ENCODE peak calls at places on chromosomes 11 and 22, in four cellular contexts. One of them, this sample, is unnamed.

GRCh38 chr22:44994399-44995281 is 15.2 kb downstream of the PHF21B start:
- DNase-seq in IMR-90: no peak
- DNase-seq in CD4-positive, CD25-positive, alpha-beta regulatory T cell: no peak
- DNase-seq in astrocyte: no peak
- DNase-seq in this sample: no peak

GRCh38 chr22:42825796-42826195 is 31.3 kb downstream of the ARFGAP3 start:
- DNase-seq in IMR-90: no peak
- DNase-seq in CD4-positive, CD25-positive, alpha-beta regulatory T cell: no peak
- DNase-seq in astrocyte: no peak
- DNase-seq in this sample: no peak

GRCh38 chr22:16827506-16827905 is 2.3 kb upstream of the XKR3 start:
- DNase-seq in astrocyte: no peak
- DNase-seq in CD4-positive, CD25-positive, alpha-beta regulatory T cell: no peak
- DNase-seq in IMR-90: no peak
- DNase-seq in this sample: no peak

GRCh38 chr11:129992161-129992944 is 10.3 kb downstream of the PRDM10 start:
- DNase-seq in astrocyte: peak; percentile 33
- DNase-seq in IMR-90: peak; percentile 22
- DNase-seq in CD4-positive, CD25-positive, alpha-beta regulatory T cell: peak; percentile 14
- DNase-seq in this sample: peak; percentile 91

GRCh38 chr11:118145285-118146227 is 7.1 kb downstream of the SCN4B start:
- DNase-seq in CD4-positive, CD25-positive, alpha-beta regulatory T cell: peak; percentile 83
- DNase-seq in astrocyte: peak; percentile 10
- DNase-seq in IMR-90: peak; percentile 41
- DNase-seq in this sample: peak; percentile 84

GRCh38 chr11:73401217-73401923 is 25.2 kb downstream of the RELT start:
- DNase-seq in IMR-90: no peak
- DNase-seq in astrocyte: no peak
- DNase-seq in CD4-positive, CD25-positive, alpha-beta regulatory T cell: no peak
- DNase-seq in this sample: no peak

GRCh38 chr11:3781423-3781822 is 15.9 kb downstream of the NUP98 start:
- DNase-seq in astrocyte: peak; percentile 36
- DNase-seq in IMR-90: peak; percentile 55
- DNase-seq in CD4-positive, CD25-positive, alpha-beta regulatory T cell: no peak
- DNase-seq in this sample: no peak

GRCh38 chr11:133516845-133517244 is 15.5 kb downstream of the OPCML start:
- DNase-seq in CD4-positive, CD25-positive, alpha-beta regulatory T cell: no peak
- DNase-seq in astrocyte: no peak
- DNase-seq in IMR-90: no peak
- DNase-seq in this sample: no peak

DNA sequence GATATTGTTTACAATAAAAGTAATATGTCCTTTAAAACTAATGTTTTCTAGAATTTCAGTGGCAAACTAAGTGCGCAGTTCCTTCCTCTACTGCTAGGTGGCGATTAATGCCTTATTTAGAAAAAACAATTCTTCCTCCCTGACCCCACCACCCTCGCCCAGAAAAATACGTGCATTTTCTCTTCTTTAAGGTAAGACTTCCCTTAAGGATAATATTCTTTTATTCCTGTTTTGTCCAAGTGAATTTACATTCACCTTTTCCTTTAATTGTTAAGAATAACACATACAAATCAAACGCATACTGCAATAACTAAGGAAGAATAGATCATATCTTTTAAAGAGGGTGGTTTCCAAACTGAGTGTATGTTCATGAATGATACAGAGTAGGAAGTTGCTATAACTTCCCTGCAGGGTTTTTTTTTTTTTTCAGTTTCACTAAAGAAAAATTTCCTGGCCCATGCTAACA is 17.0 kb upstream of the PSMA1 start:
- DNase-seq in IMR-90: peak; percentile 15
- DNase-seq in astrocyte: no peak
- DNase-seq in CD4-positive, CD25-positive, alpha-beta regulatory T cell: peak; percentile 11
- DNase-seq in this sample: peak; percentile 40
- H3K27ac ChIP-seq in IMR-90: no peak overlapping the region
- H3K27ac ChIP-seq in astrocyte: no peak overlapping the region
- H3K27ac ChIP-seq in CD4-positive, CD25-positive, alpha-beta regulatory T cell: peak overlapping the region; percentile 34
- H3K27ac ChIP-seq in this sample: no peak overlapping the region

GRCh38 chr22:39466228-39467006 is 9.6 kb downstream of the MGAT3 start:
- DNase-seq in IMR-90: no peak
- DNase-seq in astrocyte: no peak
- DNase-seq in CD4-positive, CD25-positive, alpha-beta regulatory T cell: no peak
- DNase-seq in this sample: no peak
- H3K4me1 ChIP-seq in IMR-90: peaks cover 8% of the 10 kb centered on the region
- H3K4me1 ChIP-seq in astrocyte: peaks cover 3% of the 10 kb centered on the region
- H3K4me1 ChIP-seq in CD4-positive, CD25-positive, alpha-beta regulatory T cell: no peaks in the 10 kb centered on the region
- H3K4me1 ChIP-seq in this sample: peaks cover 100% of the 10 kb centered on the region

DNA sequence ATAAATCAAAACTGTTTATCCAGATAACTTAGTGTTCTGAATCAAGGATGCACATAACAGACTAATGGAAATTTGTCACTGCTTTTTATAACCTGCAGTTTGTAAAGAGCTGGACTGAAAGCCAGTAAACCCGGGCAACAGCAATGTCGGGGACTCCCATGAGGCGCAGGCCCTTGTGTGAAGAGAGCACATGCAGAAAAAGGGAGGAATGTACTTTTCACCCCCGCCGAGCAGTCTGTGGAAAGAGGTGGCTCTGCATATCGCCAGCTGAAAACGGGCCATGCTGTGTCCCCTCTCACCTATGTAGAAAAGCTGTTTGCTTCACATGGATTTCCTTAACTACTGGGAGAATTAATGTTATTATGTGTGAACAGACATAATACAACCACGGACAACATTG is 291.2 kb downstream of the CADM1 start:
- DNase-seq in CD4-positive, CD25-positive, alpha-beta regulatory T cell: no peak
- DNase-seq in IMR-90: no peak
- DNase-seq in astrocyte: no peak
- DNase-seq in this sample: no peak
- H3K27ac ChIP-seq in CD4-positive, CD25-positive, alpha-beta regulatory T cell: no peak overlapping the region
- H3K27ac ChIP-seq in IMR-90: no peak overlapping the region
- H3K27ac ChIP-seq in astrocyte: no peak overlapping the region
- H3K27ac ChIP-seq in this sample: no peak overlapping the region

GRCh38 chr11:65651339-65651588 is 11.5 kb downstream of the RELA start:
- DNase-seq in astrocyte: no peak
- DNase-seq in IMR-90: no peak
- DNase-seq in CD4-positive, CD25-positive, alpha-beta regulatory T cell: no peak
- DNase-seq in this sample: no peak

GRCh38 chr11:65650547-65651338 is 12.0 kb downstream of the RELA start:
- DNase-seq in IMR-90: no peak
- DNase-seq in astrocyte: no peak
- DNase-seq in CD4-positive, CD25-positive, alpha-beta regulatory T cell: no peak
- DNase-seq in this sample: no peak

GRCh38 chr11:65651589-65652510 is 10.9 kb downstream of the RELA start:
- DNase-seq in IMR-90: peak; percentile 38
- DNase-seq in CD4-positive, CD25-positive, alpha-beta regulatory T cell: no peak
- DNase-seq in astrocyte: peak; percentile 22
- DNase-seq in this sample: no peak

GRCh38 chr11:65648997-65649491 is 11.1 kb downstream of the SIPA1 start:
- DNase-seq in CD4-positive, CD25-positive, alpha-beta regulatory T cell: no peak
- DNase-seq in astrocyte: no peak
- DNase-seq in IMR-90: no peak
- DNase-seq in this sample: no peak

DNA sequence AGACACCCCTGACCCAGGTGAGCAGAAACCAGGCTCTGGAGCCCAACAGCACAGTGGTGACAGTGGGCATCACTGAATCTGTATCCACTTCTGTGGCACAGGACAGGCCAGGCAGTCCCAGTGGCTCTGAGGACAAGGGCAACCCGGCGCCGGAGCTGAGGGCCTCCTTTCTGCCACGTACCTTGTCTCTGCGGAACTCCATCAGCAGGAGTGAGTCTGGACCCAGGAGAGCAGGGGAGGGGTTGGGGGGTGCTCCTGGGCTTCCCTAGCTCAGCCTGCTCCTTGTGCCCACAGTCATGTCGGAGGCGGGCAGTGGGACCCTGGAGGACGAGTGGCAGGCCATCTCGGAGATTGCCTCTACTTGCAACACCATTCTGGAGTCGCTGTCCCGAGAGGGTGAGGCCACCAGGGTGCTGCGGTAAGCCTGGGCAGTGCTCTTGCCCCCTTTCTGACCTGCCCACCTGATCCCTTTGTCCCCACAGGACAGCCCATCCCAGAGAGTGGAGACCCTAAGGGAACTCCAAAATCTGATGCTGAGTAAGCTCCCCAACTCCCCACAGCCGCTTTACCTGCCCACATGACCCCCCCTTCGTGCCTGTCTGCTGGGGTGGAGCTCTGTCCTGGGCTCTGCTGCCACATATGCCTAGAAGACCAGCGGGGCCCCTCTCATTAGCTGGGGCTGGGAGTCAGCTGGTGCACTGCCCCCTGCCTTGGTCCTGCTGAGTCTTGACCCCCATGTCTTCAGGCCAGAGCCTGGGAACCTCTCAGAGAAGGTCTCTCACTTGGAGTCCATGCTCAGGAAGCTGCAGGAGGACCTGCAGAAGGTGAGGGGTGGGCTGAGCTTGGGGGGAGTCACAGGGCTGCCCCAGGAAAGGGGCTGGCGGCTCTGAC is 12.0 kb downstream of the SIPA1 start:
- DNase-seq in CD4-positive, CD25-positive, alpha-beta regulatory T cell: no peak
- DNase-seq in astrocyte: no peak
- DNase-seq in IMR-90: no peak
- DNase-seq in this sample: no peak
- H3K4me1 ChIP-seq in CD4-positive, CD25-positive, alpha-beta regulatory T cell: peaks cover 34% of the 10 kb centered on the region
- H3K4me1 ChIP-seq in astrocyte: peaks cover 17% of the 10 kb centered on the region
- H3K4me1 ChIP-seq in IMR-90: peaks cover 21% of the 10 kb centered on the region
- H3K4me1 ChIP-seq in this sample: peaks cover 18% of the 10 kb centered on the region

GRCh38 chr11:7905549-7905948 is 25.5 kb downstream of the OR10A6 start:
- DNase-seq in IMR-90: no peak
- DNase-seq in CD4-positive, CD25-positive, alpha-beta regulatory T cell: no peak
- DNase-seq in astrocyte: no peak
- DNase-seq in this sample: no peak
- H3K27ac ChIP-seq in IMR-90: peak overlapping the region; percentile 39
- H3K27ac ChIP-seq in CD4-positive, CD25-positive, alpha-beta regulatory T cell: no peak overlapping the region
- H3K27ac ChIP-seq in astrocyte: no peak overlapping the region
- H3K27ac ChIP-seq in this sample: no peak overlapping the region

GRCh38 chr11:96191752-96192151 is 151.2 kb downstream of the MAML2 start:
- DNase-seq in CD4-positive, CD25-positive, alpha-beta regulatory T cell: no peak
- DNase-seq in IMR-90: peak; percentile 24
- DNase-seq in astrocyte: no peak
- DNase-seq in this sample: no peak
- H3K4me1 ChIP-seq in CD4-positive, CD25-positive, alpha-beta regulatory T cell: peaks cover 42% of the 10 kb centered on the region
- H3K4me1 ChIP-seq in IMR-90: peaks cover 18% of the 10 kb centered on the region
- H3K4me1 ChIP-seq in astrocyte: peaks cover 42% of the 10 kb centered on the region
- H3K4me1 ChIP-seq in this sample: no peaks in the 10 kb centered on the region

This sample was measured in OCI-LY7.